ENCODE peak calls at places on chromosomes 2 and 18, in eight cellular contexts. N, H, I, D, V, G, S and Y are unnamed samples.

GRCh38 chr2:11397046-11397445 is 52.6 kb upstream of the ROCK2 start:
- DNase-seq in V (no peak), D (peak), S (no peak), G (no peak), I (no peak), H (no peak), N (peak), Y (no peak)

GRCh38 chr18:34354351-34354750 is 129.6 kb upstream of the NOL4 start:
- DNase-seq in V (no peak), N (no peak), G (no peak), H (no peak), D (no peak), S (no peak), I (no peak), Y (no peak)

GRCh38 chr2:85393836-85394235 is 16.3 kb downstream of the CAPG start:
- DNase-seq in I (peak), S (no peak), H (no peak), V (peak), N (no peak), D (no peak), G (peak), Y (no peak)

GRCh38 chr18:9058426-9058825 is 44.1 kb upstream of the NDUFV2 start:
- DNase-seq in N (no peak), D (no peak), S (no peak), H (no peak), I (no peak), G (no peak), V (peak), Y (no peak)

GRCh38 chr2:216761119-216761518 is 65.8 kb upstream of the IGFBP5 start:
- DNase-seq in I (no peak), D (no peak), S (no peak), V (no peak), G (no peak), N (no peak), H (no peak), Y (no peak)

GRCh38 chr2:7262608-7263228 is 345.5 kb downstream of the RNF144A start:
- DNase-seq in H (no peak), S (no peak), N (no peak), D (no peak), I (no peak), G (no peak), V (no peak), Y (no peak)

GRCh38 chr2:129908721-129909373 is 70.6 kb upstream of the RAB6C start:
- DNase-seq in V (no peak), G (no peak), S (no peak), D (no peak), I (peak), H (no peak), N (no peak), Y (no peak)

GRCh38 chr2:9690716-9691498 is 60.1 kb upstream of the YWHAQ start:
- DNase-seq in G (peak), V (no peak), H (no peak), D (no peak), S (no peak), N (no peak), I (no peak), Y (no peak)

GRCh38 chr2:115491394-115491793 is 1049.0 kb downstream of the DPP10 start:
- DNase-seq in V (no peak), N (no peak), S (no peak), H (no peak), G (no peak), D (no peak), I (no peak), Y (no peak)

GRCh38 chr2:105437708-105438103 is 38.9 kb upstream of the FHL2 start:
- DNase-seq in V (peak), I (no peak), H (no peak), S (no peak), G (no peak), D (no peak), N (no peak), Y (no peak)

GRCh38 chr2:30707304-30707903 is 99.8 kb downstream of the CAPN13 start:
- DNase-seq in D (no peak), G (no peak), N (no peak), S (no peak), V (no peak), I (no peak), H (no peak), Y (no peak)
- TF ChIP-seq CTCF in D (no peak), G (no peak), N (peak), S (no peak), V (no peak), I (no peak), H (no peak), Y (no peak)

DNA sequence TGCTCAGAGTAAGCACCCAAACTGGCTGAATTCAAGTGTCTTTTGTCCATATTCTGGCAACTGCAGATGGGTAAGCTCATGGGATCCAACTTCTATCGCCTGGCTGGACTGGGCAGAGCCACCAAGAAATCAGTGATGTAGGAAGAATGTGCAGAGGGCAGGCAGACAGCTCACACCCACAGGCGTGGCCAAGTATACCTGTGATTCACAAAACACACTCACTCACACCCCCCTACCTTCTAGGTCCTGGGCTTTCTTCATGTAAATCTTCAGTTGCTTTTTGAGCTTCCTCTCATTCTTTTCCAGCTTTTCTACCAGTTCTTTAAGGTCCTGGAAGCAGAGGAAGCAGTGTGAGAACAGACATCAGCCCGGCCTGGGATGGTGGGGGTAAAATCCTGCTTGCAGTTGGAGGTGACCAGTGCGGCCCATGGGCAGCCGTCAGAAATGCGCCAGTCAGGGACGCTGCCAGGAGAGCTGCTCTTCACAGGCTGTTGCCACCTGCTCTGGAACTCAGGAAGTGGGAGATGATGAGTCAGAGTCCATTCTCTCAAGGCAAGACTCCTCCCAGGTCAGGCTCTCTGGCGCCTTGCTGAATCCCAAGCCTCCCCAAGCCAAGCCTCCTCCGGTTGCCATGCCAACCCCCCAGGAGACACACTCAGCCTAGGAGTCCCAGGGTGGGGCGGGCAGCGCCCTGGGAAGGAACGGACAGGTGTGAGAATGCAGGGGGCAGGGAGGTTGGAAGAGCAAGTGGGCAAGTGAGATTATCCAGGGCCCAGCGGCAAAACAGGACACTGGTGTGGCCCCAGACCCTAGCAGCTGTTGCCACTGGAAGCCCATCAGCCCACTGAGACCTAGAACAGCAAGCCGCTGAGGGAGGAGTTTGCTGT is 36.2 kb upstream of the ACAA2 start:
- DNase-seq in D (peak), G (no peak), I (no peak), H (no peak), V (peak), S (no peak), N (no peak), Y (no peak)
- TF ChIP-seq CTCF in D (no peak), G (no peak), I (no peak), H (no peak), V (no peak), S (peak), N (no peak), Y (no peak)

GRCh38 chr2:108929896-108930425 is 59.1 kb downstream of the EDAR start:
- DNase-seq in N (no peak), G (no peak), S (no peak), V (no peak), H (no peak), I (no peak), D (no peak), Y (no peak)

GRCh38 chr2:108927936-108928659 is 60.9 kb downstream of the EDAR start:
- DNase-seq in N (peak), I (peak), H (no peak), D (no peak), V (peak), S (peak), G (peak), Y (no peak)

GRCh38 chr2:108926561-108927380 is 62.2 kb downstream of the EDAR start:
- DNase-seq in V (no peak), G (peak), D (no peak), I (no peak), S (no peak), N (no peak), H (no peak), Y (no peak)

GRCh38 chr2:108927405-108927804 is 61.6 kb downstream of the EDAR start:
- DNase-seq in I (no peak), V (no peak), S (no peak), D (no peak), N (no peak), H (no peak), G (peak), Y (no peak)

GRCh38 chr2:108928660-108929377 is 60.2 kb downstream of the EDAR start:
- DNase-seq in G (no peak), N (no peak), D (no peak), V (no peak), S (no peak), H (no peak), I (no peak), Y (no peak)
- TF ChIP-seq CTCF in G (no peak), N (peak), D (no peak), V (no peak), S (no peak), H (no peak), I (no peak), Y (peak)

GRCh38 chr2:231795525-231796327 is 9.5 kb downstream of the COPS7B start:
- DNase-seq in N (no peak), D (no peak), I (peak), H (no peak), G (no peak), V (peak), S (no peak), Y (no peak)
- TF ChIP-seq CTCF in N (peak), D (no peak), I (peak), H (peak), G (no peak), V (peak), S (peak), Y (no peak)

DNA sequence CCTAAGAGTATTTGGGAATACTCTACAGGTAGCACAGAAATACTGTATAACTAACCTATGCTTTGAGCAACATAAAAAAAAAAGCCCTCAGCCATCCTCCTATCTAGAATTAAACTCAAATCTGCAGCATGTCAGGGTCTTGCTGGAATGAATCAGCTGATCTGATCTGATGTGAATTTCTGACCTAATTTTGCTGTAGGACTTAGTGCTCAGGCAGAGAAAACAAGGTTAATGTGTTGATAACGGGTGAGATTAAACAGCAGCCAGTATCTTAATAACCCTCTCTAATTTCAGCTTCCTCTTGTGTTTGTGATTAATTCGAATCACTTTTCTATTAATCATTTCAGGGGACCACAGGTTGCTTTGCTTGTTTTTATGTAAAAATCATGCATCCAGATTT is 16.3 kb downstream of the NYAP2 start:
- DNase-seq in H (no peak), S (no peak), D (no peak), G (no peak), N (no peak), I (no peak), V (no peak), Y (no peak)
- TF ChIP-seq CTCF in H (no peak), S (no peak), D (no peak), G (no peak), N (no peak), I (no peak), V (no peak), Y (no peak)

DNA sequence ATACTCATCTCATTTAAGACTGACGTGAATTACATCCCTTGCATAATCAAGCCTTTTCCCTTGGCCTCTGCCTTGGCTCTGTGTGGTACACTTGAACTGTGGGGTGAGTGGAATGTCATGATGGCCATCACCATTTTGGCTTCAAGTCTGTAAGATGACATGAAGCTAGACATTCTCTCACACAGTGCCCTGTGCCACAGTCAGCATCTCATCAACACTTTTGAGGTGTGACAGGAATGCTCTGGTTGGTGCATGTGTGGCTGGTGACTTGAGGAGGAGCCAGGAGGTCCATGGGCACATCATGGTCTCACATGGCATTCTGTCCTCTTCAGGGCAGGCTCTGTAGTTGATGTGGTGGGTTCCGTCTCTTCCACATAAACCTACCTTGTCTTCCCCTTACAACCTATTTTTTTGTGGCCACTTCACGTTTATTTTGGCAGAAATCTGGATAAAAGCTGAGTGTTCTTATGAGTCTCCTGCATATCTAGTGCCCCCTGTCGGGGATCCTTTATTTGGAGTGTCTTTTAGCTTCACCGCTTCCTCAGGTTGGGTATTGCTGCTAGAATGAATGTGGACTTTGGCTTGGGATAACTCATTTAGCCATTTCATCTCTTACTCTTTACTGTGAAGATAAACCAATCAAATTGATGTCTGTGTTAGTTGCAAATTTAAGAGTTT is 28.1 kb downstream of the MAP4K4 start:
- DNase-seq in N (no peak), S (peak), I (no peak), V (no peak), D (no peak), G (no peak), H (no peak), Y (no peak)
- TF ChIP-seq CTCF in N (peak), S (no peak), I (peak), V (no peak), D (peak), G (no peak), H (no peak), Y (no peak)

DNA sequence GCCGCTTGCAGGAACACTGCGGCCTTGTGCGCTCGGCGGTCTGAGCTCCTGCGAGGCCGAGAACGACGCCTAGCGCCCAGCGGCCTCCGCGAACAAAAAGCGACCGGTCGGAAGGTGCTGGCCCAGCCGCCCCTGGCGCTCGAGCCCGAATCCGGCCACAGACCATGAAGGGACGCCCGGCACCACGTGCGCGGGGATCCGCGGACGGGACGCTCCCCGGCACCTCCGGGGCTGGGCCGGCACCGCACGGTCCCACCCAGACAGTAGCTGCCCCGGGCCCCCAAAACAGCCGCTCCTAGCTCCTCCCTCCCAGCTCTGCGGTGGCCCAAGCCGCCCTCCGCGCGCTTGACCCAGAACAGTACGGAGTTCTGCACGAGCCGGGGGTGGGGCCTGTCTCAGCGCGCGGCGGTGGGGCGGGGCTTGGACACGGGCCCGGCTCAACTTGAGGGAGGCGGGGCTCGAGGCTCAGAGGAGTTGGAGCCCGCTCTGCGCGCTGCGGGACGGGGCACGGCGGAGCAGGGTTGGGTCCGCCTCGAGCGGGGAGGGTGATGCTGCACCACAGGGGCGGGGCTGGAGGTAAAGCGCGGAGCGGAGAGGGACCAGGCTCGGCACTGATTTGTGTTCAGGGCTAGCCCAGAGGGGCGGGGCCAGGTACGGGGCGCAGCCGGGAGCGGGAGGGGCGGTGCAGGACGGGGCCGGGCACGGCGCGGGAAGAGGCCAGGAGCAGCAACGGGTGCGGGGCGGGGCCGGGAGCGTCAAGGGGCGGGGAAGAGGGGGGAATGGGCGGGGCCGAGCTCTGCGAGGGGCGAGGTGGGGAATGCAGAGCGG is 538 bp upstream of the IMPA2 start:
- DNase-seq in I (peak), G (peak), H (peak), V (peak), D (peak), N (peak), S (peak), Y (peak)
- TF ChIP-seq CTCF in I (no peak), G (no peak), H (no peak), V (peak), D (peak), N (no peak), S (peak), Y (no peak)

GRCh38 chr2:99666256-99666655 is 176.4 kb upstream of the REV1 start:
- DNase-seq in D (no peak), N (no peak), H (no peak), I (no peak), V (no peak), S (no peak), G (no peak), Y (no peak)
- TF ChIP-seq CTCF in D (no peak), N (peak), H (peak), I (no peak), V (no peak), S (no peak), G (no peak), Y (no peak)

GRCh38 chr18:3885209-3885792 is 435.3 kb downstream of the TGIF1 start:
- DNase-seq in D (no peak), S (no peak), I (no peak), G (no peak), V (no peak), N (no peak), H (no peak), Y (no peak)
- TF ChIP-seq CTCF in D (no peak), S (peak), I (no peak), G (no peak), V (peak), N (peak), H (no peak), Y (no peak)